ENCODE peak calls at places on chromosomes 11 and 22, in eight cellular contexts. K is lower lobe of right lung; B is fibroblast of pulmonary artery; U is right atrium auricular region; Q is GM23248; Y is CD4-positive, CD25-positive, alpha-beta regulatory T cell; P is CD8-positive, alpha-beta T cell; W is IMR-90. D is an unnamed sample.

GRCh38 chr11:27673979-27674663 is 26.1 kb downstream of the BDNF start:
- DNase-seq in B (no peak), W (no peak), Y (no peak), Q (no peak), K (no peak), P (no peak), U (no peak), D (no peak)

GRCh38 chr11:58640386-58641023 is 18.0 kb downstream of the CNTF start:
- DNase-seq in P (no peak), B (no peak), K (no peak), U (no peak), W (no peak), Y (no peak), Q (no peak), D (no peak)

GRCh38 chr22:35154937-35155387 is 89.0 kb downstream of the ISX start:
- DNase-seq in Q (peak), P (peak), U (no peak), B (peak), K (peak), W (peak), Y (no peak), D (no peak)

GRCh38 chr22:29208879-29209623 is 3.4 kb downstream of the EMID1 start:
- DNase-seq in B (no peak), W (no peak), Y (no peak), U (no peak), K (no peak), Q (no peak), P (no peak), D (no peak)

GRCh38 chr22:30127749-30128166 is 47.5 kb downstream of the HORMAD2 start:
- DNase-seq in W (peak), Q (peak), U (no peak), B (peak), P (no peak), Y (no peak), K (no peak), D (no peak)

GRCh38 chr11:45688472-45689033 is 23.1 kb upstream of the CHST1 start:
- DNase-seq in Q (no peak), K (no peak), W (no peak), Y (no peak), U (no peak), P (no peak), B (no peak), D (no peak)

GRCh38 chr11:2761131-2762030 is 61.6 kb upstream of the KCNQ1OT1 start:
- DNase-seq in K (peak), W (no peak), Y (no peak), P (no peak), Q (no peak), U (peak), B (no peak), D (peak)

GRCh38 chr11:5846689-5847088 is 5.0 kb upstream of the OR52E6 start:
- DNase-seq in K (no peak), Y (no peak), Q (no peak), B (no peak), U (no peak), W (no peak), P (no peak), D (no peak)

GRCh38 chr11:71498091-71498490 is 29.0 kb upstream of the KRTAP5-7 start:
- DNase-seq in Q (no peak), B (no peak), W (no peak), U (no peak), K (no peak), P (no peak), Y (no peak), D (no peak)

GRCh38 chr11:115961168-115962003 is 457.2 kb upstream of the CADM1 start:
- DNase-seq in W (no peak), Q (no peak), Y (no peak), K (no peak), U (no peak), P (no peak), B (peak), D (no peak)

GRCh38 chr11:92211576-92212167 is 12.9 kb upstream of the FAT3 start:
- DNase-seq in P (no peak), W (peak), Y (no peak), B (peak), Q (peak), U (no peak), K (no peak), D (no peak)

GRCh38 chr11:89604281-89604680 is 105.8 kb upstream of the TRIM77 start:
- DNase-seq in Y (no peak), Q (no peak), P (no peak), B (no peak), U (no peak), W (no peak), K (no peak), D (no peak)

GRCh38 chr22:50299724-50300619 is 7.5 kb downstream of the PLXNB2 start:
- DNase-seq in P (no peak), K (no peak), Y (no peak), U (no peak), B (no peak), Q (peak), W (no peak), D (no peak)

GRCh38 chr11:129950319-129951034 is 52.2 kb downstream of the PRDM10 start:
- DNase-seq in P (no peak), Q (peak), W (peak), Y (no peak), B (peak), U (peak), K (peak), D (no peak)

GRCh38 chr11:133508448-133508847 is 23.9 kb downstream of the OPCML start:
- DNase-seq in Y (no peak), K (no peak), W (no peak), P (no peak), Q (no peak), B (no peak), U (no peak), D (no peak)

GRCh38 chr11:122655527-122656072 is at the start of gene UBASH3B:
- DNase-seq in W (peak), P (peak), U (peak), Q (peak), K (peak), B (peak), Y (peak), D (peak)

GRCh38 chr22:29951675-29952413 is 68.9 kb downstream of the MTMR3 start:
- DNase-seq in Y (no peak), P (no peak), Q (no peak), U (no peak), B (no peak), W (no peak), K (no peak), D (no peak)

GRCh38 chr11:68315581-68315920 is 3.2 kb downstream of the LRP5 start:
- DNase-seq in Y (no peak), Q (no peak), K (no peak), U (no peak), W (no peak), P (no peak), B (no peak), D (no peak)

GRCh38 chr22:45124176-45124857 is 39.4 kb upstream of the NUP50 start:
- DNase-seq in K (no peak), Y (no peak), U (peak), Q (no peak), W (peak), P (no peak), B (no peak), D (no peak)

GRCh38 chr22:27718186-27719032 is 83.1 kb downstream of the MN1 start:
- DNase-seq in K (peak), P (no peak), U (peak), Y (no peak), Q (peak), B (peak), W (peak), D (peak)

GRCh38 chr22:23709107-23709506 is 18.3 kb downstream of the RGL4 start:
- DNase-seq in U (no peak), P (no peak), W (peak), Q (peak), B (no peak), Y (no peak), K (no peak), D (no peak)

GRCh38 chr11:31940396-31941037 is 129.4 kb upstream of the PAX6 start:
- DNase-seq in Y (no peak), K (no peak), B (peak), W (peak), Q (peak), P (no peak), U (no peak), D (no peak)

GRCh38 chr11:57567512-57568329 is at the start of gene UBE2L6:
- DNase-seq in K (peak), W (no peak), B (no peak), Y (peak), Q (peak), U (no peak), P (peak), D (no peak)

GRCh38 chr11:74472030-74472429 is 4.7 kb upstream of the KCNE3 start:
- DNase-seq in B (no peak), W (no peak), K (no peak), U (peak), Q (no peak), P (no peak), Y (no peak), D (peak)

GRCh38 chr11:29008481-29008880 is 900.3 kb downstream of the METTL15 start:
- DNase-seq in U (no peak), W (no peak), K (no peak), P (no peak), Y (no peak), Q (no peak), B (no peak), D (no peak)

GRCh38 chr11:22491826-22492225 is 133.8 kb downstream of the FANCF start:
- DNase-seq in K (no peak), B (no peak), Q (peak), P (no peak), W (peak), Y (no peak), U (no peak), D (no peak)

DNA sequence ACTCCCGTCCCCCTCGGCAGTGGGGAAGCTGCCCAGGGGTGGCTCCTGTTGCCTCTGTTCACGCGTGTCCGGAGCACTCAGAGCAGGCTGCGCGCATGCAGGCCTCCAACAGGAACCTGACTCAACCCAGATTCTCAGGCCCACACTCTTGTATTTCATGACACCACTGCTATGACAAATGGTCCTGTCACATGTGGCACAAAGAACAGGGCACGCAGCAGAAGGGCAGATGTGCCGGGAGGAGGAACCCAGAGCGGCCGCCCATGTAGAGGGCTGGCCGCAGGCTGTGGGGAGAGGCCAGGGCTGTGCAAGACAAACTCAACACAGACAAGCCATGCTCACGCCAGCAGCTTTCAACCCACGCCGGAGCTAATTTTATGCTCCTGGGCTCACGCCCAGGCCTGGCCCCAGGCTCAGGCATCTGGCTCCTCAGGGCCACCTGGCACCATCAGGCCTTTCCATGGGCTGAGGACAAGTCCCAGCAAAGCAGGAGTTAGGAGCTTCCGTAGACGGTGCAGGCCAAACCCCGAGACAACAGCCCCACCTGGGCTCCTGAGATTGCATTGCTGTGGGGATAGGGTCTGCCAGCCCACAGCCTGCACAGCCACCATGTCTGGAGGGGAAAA is 40.0 kb downstream of the DUSP8 start:
- DNase-seq in Q (peak), Y (no peak), B (no peak), K (no peak), W (no peak), P (no peak), U (peak), D (no peak)
- H3K4me3 ChIP-seq in Q (peak), Y (no peak), B (no peak), K (no peak), W (no peak), P (no peak), U (no peak), D (no peak)

DNA sequence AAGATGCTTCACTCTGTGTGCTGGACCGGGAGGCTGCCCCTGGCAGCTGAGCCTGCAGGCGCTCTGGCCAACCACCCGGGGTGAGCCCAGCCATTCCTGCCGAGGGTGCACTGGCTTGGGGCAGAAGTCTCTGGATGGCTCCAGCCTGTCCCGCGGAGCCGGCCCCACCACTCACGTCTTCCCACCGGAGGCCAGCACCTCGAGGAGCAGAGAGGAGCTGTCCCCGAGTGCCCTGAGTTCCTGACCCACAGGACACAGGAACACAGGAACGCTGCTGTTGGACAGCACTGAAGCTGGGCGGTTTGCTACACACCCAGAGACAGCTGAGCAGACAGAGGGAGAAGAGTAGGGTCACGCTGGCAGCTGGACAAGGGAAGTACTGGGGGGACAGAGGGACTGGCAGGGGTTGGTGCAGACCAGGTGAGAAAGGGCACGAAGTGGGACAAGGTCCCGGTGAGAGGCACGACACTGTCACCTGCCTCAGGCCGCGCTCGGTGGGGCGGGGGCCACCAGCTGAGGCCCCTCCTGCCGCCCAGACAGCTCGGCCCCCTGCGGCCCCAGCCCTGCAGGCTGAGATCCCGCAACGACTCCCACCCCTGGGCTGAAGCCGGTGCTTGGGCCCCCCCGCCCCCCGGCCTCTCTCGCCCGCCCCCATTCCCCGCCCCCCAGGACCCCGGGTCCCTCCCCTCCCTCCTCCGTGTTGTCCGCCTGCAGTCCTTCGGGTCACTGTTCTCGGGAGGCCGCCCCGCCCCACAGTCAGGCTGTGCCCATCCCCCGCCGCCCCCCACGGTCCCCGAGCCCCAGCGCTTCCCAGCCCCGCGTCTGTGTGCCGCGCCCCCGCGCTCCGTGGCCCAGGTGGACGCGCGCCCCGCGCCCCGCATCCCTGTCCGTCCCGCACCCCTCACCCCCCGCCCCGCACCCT is 624 bp upstream of the B4GALNT4 start:
- DNase-seq in B (no peak), Q (peak), P (no peak), K (peak), U (no peak), W (peak), Y (no peak), D (no peak)
- H3K4me3 ChIP-seq in B (peak), Q (peak), P (no peak), K (no peak), U (no peak), W (peak), Y (no peak), D (peak)

GRCh38 chr11:64206457-64207246 is at the start of gene FERMT3:
- DNase-seq in Y (peak), U (no peak), P (peak), K (peak), W (no peak), B (no peak), Q (no peak), D (no peak)

GRCh38 chr11:64208796-64209562 is 2.5 kb downstream of the FERMT3 start:
- DNase-seq in W (no peak), K (no peak), Y (no peak), P (no peak), B (no peak), U (no peak), Q (no peak), D (no peak)

GRCh38 chr11:64209563-64209843 is 3.0 kb downstream of the FERMT3 start:
- DNase-seq in P (no peak), K (no peak), Q (no peak), B (no peak), Y (no peak), U (no peak), W (no peak), D (no peak)

GRCh38 chr11:64207247-64208085 is 945 bp downstream of the FERMT3 start:
- DNase-seq in K (peak), W (peak), Q (peak), U (peak), P (peak), B (peak), Y (peak), D (no peak)

DNA sequence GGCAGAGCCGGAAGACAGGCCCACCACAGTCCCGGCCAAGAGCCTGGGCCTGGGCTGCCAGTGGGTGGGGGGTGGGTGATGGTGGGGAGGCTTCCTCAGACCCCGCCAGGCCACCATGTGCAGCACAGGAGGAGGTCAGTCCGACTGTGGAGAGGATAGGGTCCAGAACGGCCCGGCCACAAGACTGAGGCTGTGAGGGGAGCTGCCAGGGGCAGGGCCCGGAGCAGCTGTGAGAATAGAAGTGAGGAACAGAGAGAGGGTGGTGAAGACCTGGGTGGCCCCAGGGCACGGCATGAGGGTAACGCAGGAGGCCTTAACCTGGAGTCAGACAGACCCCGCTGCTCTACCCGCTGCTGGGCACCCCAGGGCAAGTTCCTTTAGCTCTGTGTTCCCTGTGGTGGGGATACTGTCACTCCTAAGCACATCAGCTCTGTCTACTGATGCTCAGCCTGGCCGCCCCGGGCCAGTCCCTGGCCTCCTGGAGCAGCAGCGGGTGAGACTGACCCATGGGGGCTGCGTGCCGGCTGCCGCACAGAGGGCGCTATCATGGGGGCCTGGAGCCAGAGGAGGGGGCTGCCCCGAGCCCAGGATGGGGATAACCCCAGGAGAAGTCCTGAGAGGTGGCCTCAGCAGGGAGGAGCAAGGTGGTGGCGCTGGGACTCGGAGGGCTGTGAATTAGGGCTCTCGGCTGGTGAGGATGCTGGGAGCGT is 1.7 kb downstream of the FERMT3 start:
- DNase-seq in U (no peak), W (no peak), K (no peak), Q (no peak), P (no peak), Y (no peak), B (no peak), D (no peak)
- H3K4me3 ChIP-seq in U (peak), W (no peak), K (peak), Q (no peak), P (peak), Y (peak), B (peak), D (peak)

GRCh38 chr22:41917906-41918791 is 3.3 kb upstream of the SHISA8 start:
- DNase-seq in U (no peak), P (no peak), Q (peak), B (peak), W (peak), K (peak), Y (no peak), D (no peak)

GRCh38 chr22:41916745-41917358 is 2.0 kb upstream of the SHISA8 start:
- DNase-seq in Q (no peak), U (no peak), K (no peak), Y (no peak), P (no peak), B (no peak), W (no peak), D (no peak)

GRCh38 chr22:41920271-41920976 is 5.5 kb upstream of the SHISA8 start:
- DNase-seq in P (no peak), U (no peak), W (no peak), Q (no peak), Y (no peak), K (no peak), B (no peak), D (no peak)

GRCh38 chr22:41917375-41917905 is 2.6 kb upstream of the SHISA8 start:
- DNase-seq in B (no peak), P (no peak), W (no peak), Q (no peak), U (no peak), K (no peak), Y (no peak), D (no peak)

DNA sequence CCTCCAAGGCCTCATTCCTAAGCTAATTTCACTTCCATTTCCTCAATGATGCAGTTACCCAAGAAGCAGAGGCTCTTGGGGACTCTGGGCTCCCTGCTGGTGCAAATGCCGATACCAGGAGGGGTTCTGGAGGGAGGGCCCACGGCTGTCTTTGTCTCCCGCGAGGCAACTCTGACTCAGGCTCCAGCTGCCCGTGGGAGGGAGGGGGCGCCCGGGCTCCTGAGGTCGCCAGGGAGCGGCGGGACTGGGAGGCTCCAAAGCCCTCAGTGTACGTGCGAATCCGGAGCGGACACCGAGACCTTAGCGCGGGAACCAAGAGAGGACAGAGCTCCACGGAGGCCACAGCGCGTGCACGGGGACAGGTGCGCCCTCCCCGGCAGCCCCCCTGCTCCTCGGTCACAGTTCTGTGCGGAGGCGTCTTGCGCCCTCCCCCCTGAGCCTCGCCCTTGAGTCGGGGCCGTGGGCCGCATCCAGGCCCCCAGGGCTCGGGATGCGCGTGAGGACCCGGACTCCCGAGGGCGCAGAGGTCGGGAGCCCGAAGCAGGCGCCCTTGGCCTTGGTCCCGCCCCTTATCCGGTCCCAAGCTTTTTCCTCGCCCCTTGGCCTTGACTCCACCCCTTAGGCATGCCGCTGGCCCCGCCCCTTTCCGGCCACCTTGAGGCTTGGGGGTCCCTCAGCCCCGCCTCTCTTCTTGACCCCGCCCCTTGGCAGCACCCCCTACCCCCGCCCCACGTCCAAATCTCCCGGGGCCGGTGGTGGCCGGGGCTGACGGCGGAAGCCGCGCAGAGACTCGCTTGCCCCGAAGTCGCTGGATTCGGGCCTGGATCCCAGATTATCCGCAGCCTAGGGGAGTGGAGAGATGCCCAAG is 4.7 kb upstream of the SHISA8 start:
- DNase-seq in U (no peak), Y (peak), Q (peak), B (no peak), P (peak), K (peak), W (peak), D (no peak)
- H3K4me3 ChIP-seq in U (peak), Y (peak), Q (peak), B (peak), P (peak), K (peak), W (peak), D (peak)

GRCh38 chr11:17692931-17693330 is 26.4 kb upstream of the MYOD1 start:
- DNase-seq in B (no peak), U (peak), Q (no peak), Y (no peak), K (no peak), W (no peak), P (no peak), D (no peak)
- H3K4me3 ChIP-seq in B (no peak), U (no peak), Q (no peak), Y (no peak), K (no peak), W (no peak), P (no peak), D (no peak)

D was measured in esophagus muscularis mucosa.